ENCODE peak calls at places on chromosomes 16 and 17, in seven cellular contexts. One of them, this sample, is unnamed.

GRCh38 chr17:9522074-9522473 is 53.5 kb downstream of the STX8 start:
- DNase-seq in H1: no peak
- DNase-seq in K562: no peak
- DNase-seq in HepG2: peak; percentile 44
- DNase-seq in SK-N-SH: peak; percentile 49
- DNase-seq in GM12878: no peak
- DNase-seq in HCT116: no peak
- DNase-seq in this sample: peak; percentile 31

GRCh38 chr16:72203401-72203800 is 31.4 kb upstream of the PMFBP1 start:
- DNase-seq in H1: no peak
- DNase-seq in HCT116: no peak
- DNase-seq in SK-N-SH: no peak
- DNase-seq in HepG2: no peak
- DNase-seq in K562: no peak
- DNase-seq in GM12878: peak; percentile 49
- DNase-seq in this sample: no peak

GRCh38 chr17:50932584-50932901 is 66.4 kb upstream of the TOB1 start:
- DNase-seq in GM12878: no peak
- DNase-seq in K562: no peak
- DNase-seq in SK-N-SH: no peak
- DNase-seq in HCT116: no peak
- DNase-seq in HepG2: no peak
- DNase-seq in H1: no peak
- DNase-seq in this sample: no peak

GRCh38 chr17:52681486-52681885 is 523.0 kb upstream of the CA10 start:
- DNase-seq in K562: no peak
- DNase-seq in HCT116: no peak
- DNase-seq in GM12878: no peak
- DNase-seq in H1: no peak
- DNase-seq in SK-N-SH: no peak
- DNase-seq in HepG2: no peak
- DNase-seq in this sample: no peak

GRCh38 chr16:21276090-21276489 is 2.0 kb downstream of the CRYM start:
- DNase-seq in K562: no peak
- DNase-seq in GM12878: no peak
- DNase-seq in SK-N-SH: no peak
- DNase-seq in HepG2: no peak
- DNase-seq in HCT116: no peak
- DNase-seq in H1: no peak
- DNase-seq in this sample: no peak

GRCh38 chr16:57386381-57386951 is 14.2 kb downstream of the CX3CL1 start:
- DNase-seq in K562: no peak
- DNase-seq in HCT116: no peak
- DNase-seq in HepG2: no peak
- DNase-seq in GM12878: no peak
- DNase-seq in H1: no peak
- DNase-seq in SK-N-SH: no peak
- DNase-seq in this sample: no peak

GRCh38 chr17:40541060-40541872 is 24.0 kb downstream of the CCR7 start:
- DNase-seq in GM12878: no peak
- DNase-seq in HepG2: peak; percentile 56
- DNase-seq in SK-N-SH: no peak
- DNase-seq in H1: no peak
- DNase-seq in K562: no peak
- DNase-seq in HCT116: no peak
- DNase-seq in this sample: no peak

GRCh38 chr16:80663078-80663477 is 122.3 kb downstream of the DYNLRB2 start:
- DNase-seq in HCT116: no peak
- DNase-seq in GM12878: no peak
- DNase-seq in HepG2: no peak
- DNase-seq in SK-N-SH: no peak
- DNase-seq in H1: no peak
- DNase-seq in K562: no peak
- DNase-seq in this sample: no peak

GRCh38 chr16:1960665-1961630 is 1.6 kb downstream of the NDUFB10 start:
- DNase-seq in SK-N-SH: no peak
- DNase-seq in H1: no peak
- DNase-seq in K562: no peak
- DNase-seq in HepG2: peak; percentile 53
- DNase-seq in HCT116: peak; percentile 64
- DNase-seq in GM12878: no peak
- DNase-seq in this sample: peak; percentile 77

DNA sequence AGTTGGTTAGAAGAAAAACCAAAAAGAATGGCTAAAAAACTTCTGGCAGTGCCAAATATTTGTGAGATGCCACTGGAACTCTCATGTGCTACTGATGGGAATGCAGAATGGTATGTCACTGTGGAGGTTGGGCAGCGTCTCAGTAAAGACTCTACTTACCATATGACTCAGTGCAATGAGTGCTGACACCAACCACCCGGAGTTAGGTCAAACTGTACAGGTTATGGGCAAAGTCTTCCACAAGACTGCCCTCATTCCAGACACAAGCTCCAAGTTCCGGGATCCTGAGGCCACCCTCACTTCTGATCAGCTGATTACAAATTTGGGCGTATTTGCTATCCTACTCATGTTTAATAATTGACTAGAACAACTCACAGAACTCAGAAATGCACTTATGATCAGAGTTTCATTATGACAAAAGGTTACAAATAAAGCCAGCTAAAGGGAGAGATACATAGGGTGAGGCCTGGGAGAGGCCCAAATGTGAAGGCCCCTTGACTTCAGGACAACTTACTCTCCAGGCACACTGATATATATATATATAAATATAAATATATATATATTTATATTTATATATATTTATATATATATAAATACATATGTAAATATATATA is 114.9 kb downstream of the TRIM37 start:
- DNase-seq in HCT116: no peak
- DNase-seq in H1: no peak
- DNase-seq in K562: no peak
- DNase-seq in SK-N-SH: no peak
- DNase-seq in GM12878: peak; percentile 39
- DNase-seq in HepG2: peak; percentile 47
- DNase-seq in this sample: no peak
- TF ChIP-seq JUND in HCT116: no peak
- TF ChIP-seq JUND in H1: no peak
- TF ChIP-seq JUND in K562: no peak
- TF ChIP-seq JUND in SK-N-SH: peak; percentile 28
- TF ChIP-seq JUND in GM12878: no peak
- TF ChIP-seq JUND in HepG2: no peak
- TF ChIP-seq JUND in this sample: no peak

DNA sequence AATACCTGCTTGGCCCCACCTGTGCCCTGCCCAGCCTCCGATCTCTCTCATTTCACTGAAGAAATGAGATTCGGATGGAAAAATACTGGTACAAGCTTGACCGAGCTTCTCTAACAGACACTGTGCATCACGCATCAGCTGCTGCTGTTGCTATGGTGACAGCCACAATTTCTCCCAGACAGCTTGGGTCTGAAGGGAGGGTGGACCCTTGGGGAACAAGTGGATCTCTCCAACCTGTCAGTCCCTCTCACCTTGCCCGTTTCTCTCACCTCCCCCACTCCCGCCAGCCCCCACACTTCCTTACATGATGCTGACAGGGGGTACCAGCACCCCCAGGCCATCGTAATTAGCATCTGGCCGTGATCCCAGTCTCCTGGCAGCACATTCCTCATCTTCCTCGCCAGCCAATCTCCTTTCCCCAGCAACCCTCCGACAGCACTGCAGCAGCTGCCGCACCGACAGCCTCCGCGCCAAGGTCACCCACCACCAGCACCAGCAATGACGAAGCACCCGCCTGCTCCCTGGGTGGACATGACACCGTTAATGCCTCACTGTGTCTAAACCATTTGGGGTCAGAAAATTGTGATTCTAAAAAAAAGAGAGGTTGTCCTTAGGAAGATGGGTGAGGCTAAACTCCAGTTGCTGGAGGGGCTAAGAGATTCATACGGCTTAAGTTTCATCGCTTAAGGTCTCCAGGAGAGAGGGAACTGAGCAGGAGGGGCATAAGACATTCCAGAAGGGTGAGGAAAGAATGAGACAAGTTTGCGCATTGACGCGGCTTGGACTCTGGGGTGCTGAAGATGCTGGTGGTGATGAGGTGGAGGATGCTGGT is 58.6 kb upstream of the TNRC6A start:
- DNase-seq in HepG2: no peak
- DNase-seq in H1: no peak
- DNase-seq in GM12878: no peak
- DNase-seq in K562: no peak
- DNase-seq in SK-N-SH: peak; percentile 81
- DNase-seq in HCT116: no peak
- DNase-seq in this sample: no peak
- TF ChIP-seq JUND in HepG2: no peak
- TF ChIP-seq JUND in H1: no peak
- TF ChIP-seq JUND in GM12878: no peak
- TF ChIP-seq JUND in K562: no peak
- TF ChIP-seq JUND in SK-N-SH: no peak
- TF ChIP-seq JUND in HCT116: no peak
- TF ChIP-seq JUND in this sample: no peak

DNA sequence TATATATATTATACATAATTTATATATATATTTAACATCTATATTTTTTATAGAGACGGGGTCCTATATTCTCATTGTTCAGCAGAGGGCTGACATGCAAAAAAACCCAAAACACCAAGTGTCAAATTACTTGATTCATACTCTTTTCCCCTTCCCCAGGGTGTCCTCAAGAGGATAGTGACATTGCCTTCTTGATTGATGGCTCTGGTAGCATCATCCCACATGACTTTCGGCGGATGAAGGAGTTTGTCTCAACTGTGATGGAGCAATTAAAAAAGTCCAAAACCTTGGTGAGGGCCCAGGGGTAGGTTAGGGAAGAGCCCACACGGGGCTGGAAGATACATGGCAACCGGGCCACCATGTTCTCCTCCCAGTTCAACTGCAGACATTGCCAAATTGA is 11.0 kb downstream of the ITGAM start:
- DNase-seq in H1: no peak
- DNase-seq in SK-N-SH: no peak
- DNase-seq in HCT116: no peak
- DNase-seq in HepG2: no peak
- DNase-seq in GM12878: no peak
- DNase-seq in K562: peak; percentile 4
- DNase-seq in this sample: no peak
- TF ChIP-seq JUND in H1: no peak
- TF ChIP-seq JUND in SK-N-SH: no peak
- TF ChIP-seq JUND in HCT116: no peak
- TF ChIP-seq JUND in HepG2: no peak
- TF ChIP-seq JUND in GM12878: no peak
- TF ChIP-seq JUND in K562: no peak
- TF ChIP-seq JUND in this sample: no peak

DNA sequence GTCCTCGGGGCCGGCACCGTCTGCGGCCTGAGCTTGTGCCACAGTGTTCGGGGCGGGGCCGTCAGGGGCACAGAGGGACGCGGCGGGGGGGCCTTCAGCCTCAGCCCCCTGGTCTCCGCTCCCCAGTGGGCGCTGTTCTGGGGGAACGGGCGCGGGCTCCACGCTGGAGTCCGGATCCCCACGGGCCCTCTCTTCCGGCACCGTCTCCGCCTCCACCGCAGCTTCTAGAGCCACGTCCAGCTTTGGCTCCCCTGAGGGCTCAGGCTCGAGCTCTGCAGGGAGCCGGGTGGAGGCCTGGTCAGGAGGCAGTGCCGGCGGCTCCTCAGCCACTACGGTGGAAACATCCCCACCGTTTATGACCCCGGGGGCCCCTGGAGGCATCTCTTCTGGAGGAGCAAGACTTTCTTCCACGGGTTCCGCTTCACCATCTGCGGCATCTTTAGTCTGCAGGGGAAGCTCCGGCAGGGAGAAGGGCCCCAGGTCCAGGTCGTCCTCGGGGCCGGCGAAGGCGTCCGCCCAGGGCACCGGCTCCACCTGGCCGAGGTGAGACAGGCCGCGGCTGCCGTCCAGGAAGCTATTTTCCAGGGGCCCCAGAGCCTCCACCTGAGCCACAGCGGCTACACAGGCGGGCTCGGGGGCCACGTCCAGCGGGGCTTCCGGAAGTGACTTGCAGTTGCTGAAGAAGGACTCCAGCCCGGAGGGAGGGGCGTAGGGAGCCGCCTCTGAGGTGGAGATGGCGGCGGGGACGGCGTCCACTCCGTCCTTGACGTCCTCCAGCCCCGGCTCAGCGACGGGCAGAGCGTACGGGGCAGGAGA is 62.4 kb downstream of the ZNF778 start:
- DNase-seq in HepG2: no peak
- DNase-seq in H1: no peak
- DNase-seq in GM12878: no peak
- DNase-seq in K562: no peak
- DNase-seq in SK-N-SH: no peak
- DNase-seq in HCT116: no peak
- DNase-seq in this sample: no peak
- TF ChIP-seq JUND in HepG2: no peak
- TF ChIP-seq JUND in H1: no peak
- TF ChIP-seq JUND in GM12878: no peak
- TF ChIP-seq JUND in K562: no peak
- TF ChIP-seq JUND in SK-N-SH: no peak
- TF ChIP-seq JUND in HCT116: no peak
- TF ChIP-seq JUND in this sample: no peak

DNA sequence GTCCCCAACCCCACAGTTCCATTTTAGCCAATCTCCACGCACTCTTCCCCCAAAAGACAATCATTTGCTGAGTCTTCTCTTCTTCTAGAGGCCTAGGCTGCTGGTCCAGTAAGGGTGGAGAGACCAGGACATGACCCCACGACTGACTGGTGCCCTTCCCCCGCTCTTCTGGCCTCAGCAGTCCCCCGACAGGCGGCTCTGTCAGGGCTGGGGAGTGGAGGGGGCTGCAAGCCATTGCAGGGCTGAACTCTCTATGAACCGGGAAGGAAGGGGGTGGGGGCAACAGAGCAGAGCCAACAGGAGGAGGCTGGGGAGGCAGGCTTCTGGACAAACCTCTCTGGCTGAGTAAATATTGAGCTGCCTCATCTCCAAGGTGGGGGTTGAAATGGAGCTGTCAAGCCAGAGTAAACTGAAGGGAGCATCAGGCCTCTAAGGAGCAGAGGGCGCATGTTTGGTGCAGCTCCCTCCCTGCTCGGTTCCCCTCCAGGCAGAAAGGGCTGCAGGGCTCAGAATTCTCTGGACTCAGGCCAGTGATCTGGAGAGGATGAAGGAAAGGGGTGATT is 8.7 kb downstream of the HOXB1 start:
- DNase-seq in HCT116: no peak
- DNase-seq in K562: peak; percentile 93
- DNase-seq in HepG2: no peak
- DNase-seq in SK-N-SH: no peak
- DNase-seq in H1: no peak
- DNase-seq in GM12878: no peak
- DNase-seq in this sample: peak; percentile 96
- TF ChIP-seq JUND in HCT116: no peak
- TF ChIP-seq JUND in K562: peak; percentile 44
- TF ChIP-seq JUND in HepG2: no peak
- TF ChIP-seq JUND in SK-N-SH: no peak
- TF ChIP-seq JUND in H1: no peak
- TF ChIP-seq JUND in GM12878: no peak
- TF ChIP-seq JUND in this sample: no peak

DNA sequence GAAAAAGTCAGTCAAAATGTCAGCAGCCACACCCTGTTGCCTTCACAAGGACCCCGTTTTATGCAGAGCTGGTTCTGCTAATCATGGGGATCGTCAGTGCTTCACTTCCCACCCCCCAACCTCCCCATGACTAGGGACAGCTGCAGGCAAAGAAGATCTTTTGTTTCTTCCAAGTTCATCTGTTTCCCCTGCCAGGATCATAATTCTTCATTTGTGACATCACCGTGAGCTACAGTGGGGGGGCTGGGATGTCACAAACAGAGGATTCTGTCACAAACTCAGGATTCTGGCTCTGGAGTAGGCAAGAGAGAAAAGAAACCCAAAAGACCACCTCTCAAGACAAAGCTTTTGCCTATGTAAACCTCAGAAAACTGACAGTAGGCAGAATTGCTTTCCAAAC is 24.7 kb downstream of the DNAJC7 start:
- DNase-seq in HCT116: no peak
- DNase-seq in GM12878: no peak
- DNase-seq in HepG2: no peak
- DNase-seq in K562: no peak
- DNase-seq in H1: no peak
- DNase-seq in SK-N-SH: no peak
- DNase-seq in this sample: no peak
- TF ChIP-seq JUND in HCT116: no peak
- TF ChIP-seq JUND in GM12878: no peak
- TF ChIP-seq JUND in HepG2: no peak
- TF ChIP-seq JUND in K562: no peak
- TF ChIP-seq JUND in H1: no peak
- TF ChIP-seq JUND in SK-N-SH: no peak
- TF ChIP-seq JUND in this sample: no peak

This sample was measured in T47D.